ENCODE peak calls at places on chromosomes 13 and 19, in eight cellular contexts. One of them, this sample, is unnamed.

GRCh38 chr19:44648536-44649370 is 5.0 kb downstream of the PVR start:
- DNase-seq in RWPE1: no peak
- DNase-seq in activated B cell treated with CpG ODN at 0.5 μM for 24 hours: no peak
- DNase-seq in heart left ventricle: peak
- DNase-seq in cardiac fibroblast: peak
- DNase-seq in heart right ventricle: peak
- DNase-seq in GM13977: no peak
- DNase-seq in lower leg skin: no peak
- DNase-seq in this sample: no peak

GRCh38 chr13:27449936-27450828 is at the start of gene MTIF3:
- DNase-seq in heart left ventricle: peak
- DNase-seq in activated B cell treated with CpG ODN at 0.5 μM for 24 hours: peak
- DNase-seq in GM13977: peak
- DNase-seq in lower leg skin: peak
- DNase-seq in cardiac fibroblast: peak
- DNase-seq in RWPE1: peak
- DNase-seq in heart right ventricle: peak
- DNase-seq in this sample: peak

GRCh38 chr13:101452519-101453485 is at the start of gene ITGBL1:
- DNase-seq in GM13977: peak
- DNase-seq in heart left ventricle: no peak
- DNase-seq in activated B cell treated with CpG ODN at 0.5 μM for 24 hours: no peak
- DNase-seq in cardiac fibroblast: peak
- DNase-seq in lower leg skin: no peak
- DNase-seq in RWPE1: no peak
- DNase-seq in heart right ventricle: no peak
- DNase-seq in this sample: no peak

GRCh38 chr19:2048959-2049740 is 1.9 kb downstream of the MKNK2 start:
- DNase-seq in GM13977: no peak
- DNase-seq in cardiac fibroblast: peak
- DNase-seq in lower leg skin: no peak
- DNase-seq in heart left ventricle: no peak
- DNase-seq in RWPE1: no peak
- DNase-seq in heart right ventricle: no peak
- DNase-seq in activated B cell treated with CpG ODN at 0.5 μM for 24 hours: no peak
- DNase-seq in this sample: no peak

GRCh38 chr13:45851171-45851889 is at the start of gene SIAH3:
- DNase-seq in cardiac fibroblast: peak
- DNase-seq in heart left ventricle: no peak
- DNase-seq in lower leg skin: no peak
- DNase-seq in RWPE1: no peak
- DNase-seq in GM13977: no peak
- DNase-seq in activated B cell treated with CpG ODN at 0.5 μM for 24 hours: no peak
- DNase-seq in heart right ventricle: no peak
- DNase-seq in this sample: no peak

GRCh38 chr13:99585609-99586008 is 84.3 kb downstream of the TM9SF2 start:
- DNase-seq in RWPE1: no peak
- DNase-seq in cardiac fibroblast: peak
- DNase-seq in activated B cell treated with CpG ODN at 0.5 μM for 24 hours: no peak
- DNase-seq in heart right ventricle: no peak
- DNase-seq in GM13977: no peak
- DNase-seq in lower leg skin: no peak
- DNase-seq in heart left ventricle: no peak
- DNase-seq in this sample: no peak

GRCh38 chr13:98333481-98333880 is 156.4 kb upstream of the RNF113B start:
- DNase-seq in cardiac fibroblast: no peak
- DNase-seq in heart right ventricle: no peak
- DNase-seq in heart left ventricle: no peak
- DNase-seq in RWPE1: no peak
- DNase-seq in lower leg skin: no peak
- DNase-seq in activated B cell treated with CpG ODN at 0.5 μM for 24 hours: no peak
- DNase-seq in GM13977: no peak
- DNase-seq in this sample: no peak

GRCh38 chr13:34640931-34641330 is 301.1 kb upstream of the NBEA start:
- DNase-seq in activated B cell treated with CpG ODN at 0.5 μM for 24 hours: no peak
- DNase-seq in heart left ventricle: no peak
- DNase-seq in GM13977: no peak
- DNase-seq in heart right ventricle: no peak
- DNase-seq in cardiac fibroblast: no peak
- DNase-seq in lower leg skin: no peak
- DNase-seq in RWPE1: no peak
- DNase-seq in this sample: no peak

GRCh38 chr13:67138937-67139336 is 91.2 kb downstream of the PCDH9 start:
- DNase-seq in activated B cell treated with CpG ODN at 0.5 μM for 24 hours: no peak
- DNase-seq in heart right ventricle: no peak
- DNase-seq in RWPE1: no peak
- DNase-seq in cardiac fibroblast: no peak
- DNase-seq in heart left ventricle: no peak
- DNase-seq in lower leg skin: no peak
- DNase-seq in GM13977: no peak
- DNase-seq in this sample: no peak

GRCh38 chr13:59182241-59182640 is 981.5 kb downstream of the DIAPH3 start:
- DNase-seq in GM13977: no peak
- DNase-seq in heart left ventricle: no peak
- DNase-seq in RWPE1: no peak
- DNase-seq in cardiac fibroblast: no peak
- DNase-seq in lower leg skin: no peak
- DNase-seq in heart right ventricle: no peak
- DNase-seq in activated B cell treated with CpG ODN at 0.5 μM for 24 hours: no peak
- DNase-seq in this sample: no peak

GRCh38 chr13:59176775-59177174 is 987.0 kb downstream of the DIAPH3 start:
- DNase-seq in lower leg skin: no peak
- DNase-seq in cardiac fibroblast: no peak
- DNase-seq in heart right ventricle: no peak
- DNase-seq in GM13977: peak
- DNase-seq in heart left ventricle: no peak
- DNase-seq in RWPE1: no peak
- DNase-seq in activated B cell treated with CpG ODN at 0.5 μM for 24 hours: no peak
- DNase-seq in this sample: no peak

DNA sequence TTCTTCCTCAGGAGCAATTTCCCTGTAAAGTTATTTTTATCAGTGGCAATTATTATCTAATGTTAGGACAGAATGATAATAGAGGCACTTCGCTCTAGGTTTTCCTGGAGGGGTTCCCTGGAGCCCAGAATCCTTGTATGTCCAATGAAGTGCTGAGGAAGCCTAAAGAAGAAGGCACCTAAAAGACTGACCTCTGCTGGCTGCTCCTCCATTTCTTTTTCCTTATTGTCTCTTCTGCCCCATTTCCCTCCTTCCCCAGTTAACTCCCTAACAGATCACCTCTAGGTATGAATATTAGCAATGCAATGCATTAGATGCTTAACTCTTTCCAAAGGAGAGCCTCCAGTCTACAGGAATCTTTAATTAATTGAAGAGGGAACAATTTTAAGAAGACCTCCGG is 985.4 kb downstream of the DIAPH3 start:
- DNase-seq in GM13977: no peak
- DNase-seq in cardiac fibroblast: peak
- DNase-seq in RWPE1: no peak
- DNase-seq in heart right ventricle: no peak
- DNase-seq in activated B cell treated with CpG ODN at 0.5 μM for 24 hours: no peak
- DNase-seq in lower leg skin: no peak
- DNase-seq in heart left ventricle: no peak
- DNase-seq in this sample: no peak
- TF ChIP-seq CTCF in GM13977: peak
- TF ChIP-seq CTCF in cardiac fibroblast: peak
- TF ChIP-seq CTCF in RWPE1: no peak
- TF ChIP-seq CTCF in heart right ventricle: peak
- TF ChIP-seq CTCF in activated B cell treated with CpG ODN at 0.5 μM for 24 hours: no peak
- TF ChIP-seq CTCF in lower leg skin: no peak
- TF ChIP-seq CTCF in heart left ventricle: no peak
- TF ChIP-seq CTCF in this sample: no peak

GRCh38 chr19:13240312-13241022 is 90.3 kb downstream of the IER2 start:
- DNase-seq in lower leg skin: no peak
- DNase-seq in cardiac fibroblast: no peak
- DNase-seq in RWPE1: no peak
- DNase-seq in heart right ventricle: no peak
- DNase-seq in heart left ventricle: no peak
- DNase-seq in GM13977: no peak
- DNase-seq in activated B cell treated with CpG ODN at 0.5 μM for 24 hours: no peak
- DNase-seq in this sample: no peak

GRCh38 chr19:13238891-13239534 is 88.8 kb downstream of the IER2 start:
- DNase-seq in heart left ventricle: no peak
- DNase-seq in lower leg skin: no peak
- DNase-seq in cardiac fibroblast: no peak
- DNase-seq in heart right ventricle: no peak
- DNase-seq in activated B cell treated with CpG ODN at 0.5 μM for 24 hours: no peak
- DNase-seq in RWPE1: no peak
- DNase-seq in GM13977: no peak
- DNase-seq in this sample: no peak

GRCh38 chr19:13231663-13232062 is 81.5 kb downstream of the IER2 start:
- DNase-seq in lower leg skin: no peak
- DNase-seq in cardiac fibroblast: no peak
- DNase-seq in GM13977: no peak
- DNase-seq in heart right ventricle: no peak
- DNase-seq in activated B cell treated with CpG ODN at 0.5 μM for 24 hours: no peak
- DNase-seq in heart left ventricle: no peak
- DNase-seq in RWPE1: no peak
- DNase-seq in this sample: no peak

GRCh38 chr19:13229246-13229645 is 79.0 kb downstream of the IER2 start:
- DNase-seq in heart right ventricle: no peak
- DNase-seq in GM13977: no peak
- DNase-seq in RWPE1: no peak
- DNase-seq in lower leg skin: no peak
- DNase-seq in cardiac fibroblast: no peak
- DNase-seq in activated B cell treated with CpG ODN at 0.5 μM for 24 hours: no peak
- DNase-seq in heart left ventricle: no peak
- DNase-seq in this sample: no peak

GRCh38 chr19:13234518-13234917 is 84.3 kb downstream of the IER2 start:
- DNase-seq in cardiac fibroblast: peak
- DNase-seq in heart left ventricle: no peak
- DNase-seq in heart right ventricle: peak
- DNase-seq in RWPE1: peak
- DNase-seq in activated B cell treated with CpG ODN at 0.5 μM for 24 hours: peak
- DNase-seq in GM13977: peak
- DNase-seq in lower leg skin: peak
- DNase-seq in this sample: peak
- TF ChIP-seq CTCF in cardiac fibroblast: peak
- TF ChIP-seq CTCF in heart left ventricle: peak
- TF ChIP-seq CTCF in heart right ventricle: peak
- TF ChIP-seq CTCF in RWPE1: peak
- TF ChIP-seq CTCF in activated B cell treated with CpG ODN at 0.5 μM for 24 hours: no peak
- TF ChIP-seq CTCF in GM13977: peak
- TF ChIP-seq CTCF in lower leg skin: no peak
- TF ChIP-seq CTCF in this sample: peak

GRCh38 chr13:93762703-93763102 is 536.1 kb downstream of the GPC6 start:
- DNase-seq in activated B cell treated with CpG ODN at 0.5 μM for 24 hours: no peak
- DNase-seq in cardiac fibroblast: no peak
- DNase-seq in RWPE1: no peak
- DNase-seq in heart right ventricle: no peak
- DNase-seq in GM13977: no peak
- DNase-seq in lower leg skin: no peak
- DNase-seq in heart left ventricle: no peak
- DNase-seq in this sample: no peak
- TF ChIP-seq CTCF in activated B cell treated with CpG ODN at 0.5 μM for 24 hours: no peak
- TF ChIP-seq CTCF in cardiac fibroblast: no peak
- TF ChIP-seq CTCF in RWPE1: no peak
- TF ChIP-seq CTCF in heart right ventricle: no peak
- TF ChIP-seq CTCF in GM13977: no peak
- TF ChIP-seq CTCF in lower leg skin: no peak
- TF ChIP-seq CTCF in heart left ventricle: no peak
- TF ChIP-seq CTCF in this sample: no peak

DNA sequence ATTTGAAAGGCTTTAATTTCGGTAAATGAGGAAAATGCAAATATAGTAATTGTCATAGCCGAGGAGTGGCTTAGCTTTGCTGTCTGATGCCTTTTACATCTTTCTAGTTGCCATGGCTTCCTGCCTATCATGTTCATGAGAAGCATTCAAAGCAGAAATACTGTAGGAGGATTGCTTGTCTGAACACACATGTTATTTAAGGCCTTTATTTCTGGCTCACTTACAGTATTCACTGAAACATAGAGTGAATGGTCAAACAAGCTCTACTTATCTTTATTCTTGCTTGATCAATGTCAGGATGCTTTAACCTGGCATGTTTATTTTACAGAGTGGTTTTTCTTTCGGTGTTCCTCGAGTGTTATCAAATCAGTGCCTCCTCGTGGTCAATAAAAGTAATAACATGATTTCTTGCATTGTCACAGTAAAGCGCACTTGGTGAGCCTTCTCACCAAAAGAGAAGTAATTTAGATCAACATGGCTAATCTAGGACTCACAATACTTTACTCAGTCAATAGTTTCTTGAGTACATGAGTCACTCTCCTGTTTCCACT is 73.5 kb upstream of the PCDH17 start:
- DNase-seq in heart left ventricle: no peak
- DNase-seq in lower leg skin: no peak
- DNase-seq in GM13977: peak
- DNase-seq in activated B cell treated with CpG ODN at 0.5 μM for 24 hours: no peak
- DNase-seq in heart right ventricle: no peak
- DNase-seq in RWPE1: no peak
- DNase-seq in cardiac fibroblast: peak
- DNase-seq in this sample: no peak
- TF ChIP-seq CTCF in heart left ventricle: peak
- TF ChIP-seq CTCF in lower leg skin: no peak
- TF ChIP-seq CTCF in GM13977: peak
- TF ChIP-seq CTCF in activated B cell treated with CpG ODN at 0.5 μM for 24 hours: no peak
- TF ChIP-seq CTCF in heart right ventricle: no peak
- TF ChIP-seq CTCF in RWPE1: no peak
- TF ChIP-seq CTCF in cardiac fibroblast: no peak
- TF ChIP-seq CTCF in this sample: no peak

DNA sequence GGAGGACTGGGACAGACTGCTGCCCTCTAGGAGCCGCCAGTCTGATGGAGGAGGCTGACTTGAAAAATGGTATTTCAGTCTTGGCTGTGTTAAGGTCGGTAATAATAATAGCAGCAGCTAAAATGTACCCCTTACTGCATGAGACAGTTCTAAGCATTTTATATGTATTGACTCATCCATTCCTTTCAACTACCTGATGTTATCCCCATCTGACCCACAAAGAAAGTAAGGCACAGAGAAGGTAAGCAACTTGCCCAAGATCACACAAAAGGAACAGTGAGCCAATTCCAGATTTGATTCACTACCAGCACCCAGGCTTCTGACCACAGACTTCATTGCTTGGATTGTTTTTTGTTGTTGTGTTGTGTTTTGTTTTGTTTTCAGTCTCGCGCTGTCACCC is 4.0 kb downstream of the NCAN start:
- DNase-seq in cardiac fibroblast: no peak
- DNase-seq in RWPE1: no peak
- DNase-seq in heart left ventricle: no peak
- DNase-seq in lower leg skin: no peak
- DNase-seq in GM13977: no peak
- DNase-seq in heart right ventricle: no peak
- DNase-seq in activated B cell treated with CpG ODN at 0.5 μM for 24 hours: no peak
- DNase-seq in this sample: no peak
- TF ChIP-seq CTCF in cardiac fibroblast: no peak
- TF ChIP-seq CTCF in RWPE1: no peak
- TF ChIP-seq CTCF in heart left ventricle: no peak
- TF ChIP-seq CTCF in lower leg skin: no peak
- TF ChIP-seq CTCF in GM13977: no peak
- TF ChIP-seq CTCF in heart right ventricle: no peak
- TF ChIP-seq CTCF in activated B cell treated with CpG ODN at 0.5 μM for 24 hours: no peak
- TF ChIP-seq CTCF in this sample: no peak

GRCh38 chr13:38872693-38873092 is 117.9 kb downstream of the STOML3 start:
- DNase-seq in lower leg skin: no peak
- DNase-seq in GM13977: peak
- DNase-seq in heart left ventricle: no peak
- DNase-seq in heart right ventricle: peak
- DNase-seq in cardiac fibroblast: peak
- DNase-seq in activated B cell treated with CpG ODN at 0.5 μM for 24 hours: no peak
- DNase-seq in RWPE1: no peak
- DNase-seq in this sample: no peak
- TF ChIP-seq CTCF in lower leg skin: no peak
- TF ChIP-seq CTCF in GM13977: peak
- TF ChIP-seq CTCF in heart left ventricle: peak
- TF ChIP-seq CTCF in heart right ventricle: peak
- TF ChIP-seq CTCF in cardiac fibroblast: peak
- TF ChIP-seq CTCF in activated B cell treated with CpG ODN at 0.5 μM for 24 hours: no peak
- TF ChIP-seq CTCF in RWPE1: peak
- TF ChIP-seq CTCF in this sample: no peak

GRCh38 chr13:75566658-75567057 is 17.1 kb downstream of the UCHL3 start:
- DNase-seq in activated B cell treated with CpG ODN at 0.5 μM for 24 hours: no peak
- DNase-seq in heart right ventricle: no peak
- DNase-seq in cardiac fibroblast: peak
- DNase-seq in lower leg skin: no peak
- DNase-seq in heart left ventricle: no peak
- DNase-seq in RWPE1: no peak
- DNase-seq in GM13977: no peak
- DNase-seq in this sample: no peak
- TF ChIP-seq CTCF in activated B cell treated with CpG ODN at 0.5 μM for 24 hours: no peak
- TF ChIP-seq CTCF in heart right ventricle: peak
- TF ChIP-seq CTCF in cardiac fibroblast: peak
- TF ChIP-seq CTCF in lower leg skin: no peak
- TF ChIP-seq CTCF in heart left ventricle: no peak
- TF ChIP-seq CTCF in RWPE1: peak
- TF ChIP-seq CTCF in GM13977: peak
- TF ChIP-seq CTCF in this sample: no peak

This sample was measured in natural killer cell.